ENCODE peak calls at places on chromosomes 4 and X, in five cellular contexts. D, A, U, O and C are unnamed samples.

GRCh38 chrX:66004928-66005831 is 34.7 kb downstream of the VSIG4 start:
- DNase-seq in D (no peak), A (no peak), U (no peak), O (no peak), C (no peak)

GRCh38 chrX:123267220-123267619 is 83.1 kb downstream of the GRIA3 start:
- DNase-seq in D (no peak), A (no peak), U (peak), O (no peak), C (peak)

GRCh38 chr4:163911891-163912290 is 417.4 kb downstream of the TMA16 start:
- DNase-seq in D (no peak), A (no peak), U (no peak), O (no peak), C (no peak)

GRCh38 chrX:153829549-153829798 is 870 bp downstream of the PDZD4 start:
- DNase-seq in D (no peak), A (no peak), U (no peak), O (no peak), C (no peak)

GRCh38 chr4:54661686-54662085 is 3.9 kb downstream of the KIT start:
- DNase-seq in D (no peak), A (peak), U (peak), O (no peak), C (peak)

GRCh38 chr4:17504081-17504480 is 7.8 kb downstream of the QDPR start:
- DNase-seq in D (no peak), A (no peak), U (no peak), O (no peak), C (no peak)

GRCh38 chr4:25628441-25628840 is 27.2 kb upstream of the SLC34A2 start:
- DNase-seq in D (no peak), A (no peak), U (no peak), O (no peak), C (no peak)

GRCh38 chr4:1777822-1778641 is 15.1 kb upstream of the FGFR3 start:
- DNase-seq in D (no peak), A (no peak), U (peak), O (no peak), C (no peak)

GRCh38 chr4:113760852-113761681 is 471 bp downstream of the CAMK2D start:
- DNase-seq in D (peak), A (no peak), U (peak), O (peak), C (no peak)

GRCh38 chrX:152915541-152916241 is 17.8 kb downstream of the ZNF185 start:
- DNase-seq in D (no peak), A (no peak), U (peak), O (peak), C (peak)

GRCh38 chrX:72255445-72255844 is 16.6 kb upstream of the ERCC6L start:
- DNase-seq in D (no peak), A (no peak), U (no peak), O (no peak), C (no peak)

GRCh38 chr4:174213734-174214101 is 69.7 kb downstream of the FBXO8 start:
- DNase-seq in D (no peak), A (no peak), U (no peak), O (no peak), C (no peak)

GRCh38 chr4:3237266-3237665 is 11.7 kb upstream of the MSANTD1 start:
- DNase-seq in D (no peak), A (no peak), U (no peak), O (no peak), C (no peak)

GRCh38 chr4:115489284-115489683 is 375.9 kb upstream of the NDST4 start:
- DNase-seq in D (no peak), A (no peak), U (no peak), O (peak), C (no peak)

GRCh38 chrX:118976599-118977340 is 2.4 kb downstream of the LONRF3 start:
- DNase-seq in D (peak), A (no peak), U (peak), O (peak), C (no peak)

GRCh38 chr4:26218677-26219181 is 102.1 kb upstream of the RBPJ start:
- DNase-seq in D (no peak), A (no peak), U (no peak), O (no peak), C (no peak)

GRCh38 chrX:117803463-117803862 is 313.1 kb downstream of the KLHL13 start:
- DNase-seq in D (no peak), A (no peak), U (no peak), O (no peak), C (no peak)

GRCh38 chrX:134737061-134737460 is 78.8 kb upstream of the PLAC1 start:
- DNase-seq in D (no peak), A (no peak), U (no peak), O (no peak), C (no peak)

DNA sequence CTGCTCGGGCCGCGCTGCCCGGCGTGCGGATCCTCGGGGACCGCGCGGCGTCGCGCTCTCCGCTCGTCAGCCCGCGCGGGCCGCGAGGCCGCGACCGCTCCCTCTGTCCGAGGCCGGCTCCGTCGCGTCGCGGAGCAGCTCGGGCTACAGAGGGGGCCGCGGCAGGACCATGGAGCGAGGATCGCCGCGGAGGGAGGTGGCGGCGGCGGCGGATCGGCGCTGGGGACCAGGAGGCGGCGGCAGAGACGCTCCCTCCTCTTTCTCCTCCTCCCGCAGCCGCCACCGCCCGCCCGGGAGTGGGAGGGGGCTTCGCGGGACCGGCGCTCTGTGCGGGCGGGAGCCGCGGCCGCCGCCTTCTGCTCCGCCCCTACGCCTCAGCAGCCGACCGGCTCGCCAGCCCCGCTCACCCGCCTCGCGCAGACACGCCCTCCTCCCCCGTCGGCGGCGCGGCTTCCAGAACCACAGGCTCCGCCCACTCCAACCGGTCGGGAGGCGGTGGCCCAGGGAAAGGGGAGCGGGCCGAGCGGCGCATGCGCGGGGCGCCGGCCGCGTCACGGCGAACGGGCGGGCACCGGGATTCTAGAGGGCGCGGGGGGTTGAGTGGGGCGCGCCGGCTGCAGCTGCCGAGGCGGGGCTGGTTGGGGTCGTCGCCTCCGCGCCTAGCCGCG is at the start of gene CASK:
- DNase-seq in D (peak), A (peak), U (peak), O (peak), C (peak)
- TF ChIP-seq CTCF in D (no peak), A (no peak), U (no peak), O (no peak), C (no peak)

GRCh38 chr4:105895324-105895608 is at the start of gene NPNT:
- DNase-seq in D (no peak), A (no peak), U (no peak), O (peak), C (no peak)

GRCh38 chr4:105896984-105897760 is 1.9 kb downstream of the NPNT start:
- DNase-seq in D (no peak), A (no peak), U (peak), O (no peak), C (no peak)

GRCh38 chr4:105896461-105896939 is 1.2 kb downstream of the NPNT start:
- DNase-seq in D (peak), A (no peak), U (no peak), O (peak), C (no peak)

GRCh38 chr4:105895609-105896460 is 564 bp downstream of the NPNT start:
- DNase-seq in D (peak), A (no peak), U (peak), O (peak), C (no peak)

DNA sequence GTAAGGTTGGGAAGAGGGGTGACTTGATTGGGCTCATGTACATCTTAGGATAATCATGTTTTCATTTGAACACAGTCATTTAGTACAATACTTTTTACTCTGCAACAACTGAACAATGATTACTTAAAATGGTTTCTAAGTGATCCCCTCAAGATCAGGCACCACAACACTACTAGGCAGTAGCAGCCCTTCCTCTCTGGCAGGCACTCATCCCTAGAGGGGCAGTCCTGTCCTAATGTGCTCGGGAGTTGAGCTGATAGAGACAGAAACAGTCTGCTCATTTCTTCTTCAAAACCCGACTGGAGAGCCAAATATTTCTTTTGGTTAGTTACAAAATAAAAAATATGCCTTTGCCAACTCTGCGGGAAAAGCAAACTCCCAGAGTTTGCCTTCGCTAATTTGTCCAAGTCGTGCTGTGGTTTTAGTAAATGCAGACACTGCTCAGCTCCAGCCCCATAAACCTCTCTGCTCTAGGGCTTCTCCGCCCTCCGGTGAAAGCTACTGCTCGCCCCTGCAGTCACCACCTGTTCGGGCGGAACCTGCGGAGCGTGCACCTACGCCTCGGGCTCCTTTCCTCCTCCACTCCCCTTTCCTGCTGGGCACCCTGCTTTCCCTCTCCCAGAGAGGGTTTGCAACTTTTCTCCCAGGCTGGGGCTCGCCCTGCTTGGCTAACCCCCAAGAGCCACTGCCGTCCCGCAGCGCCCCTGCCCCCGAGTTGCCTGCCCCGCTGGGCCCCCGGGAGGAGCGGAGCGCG is 524 bp upstream of the NPNT start:
- DNase-seq in D (peak), A (no peak), U (peak), O (peak), C (no peak)
- H3K4me3 ChIP-seq in D (peak), A (peak), U (peak), O (peak), C (peak)

DNA sequence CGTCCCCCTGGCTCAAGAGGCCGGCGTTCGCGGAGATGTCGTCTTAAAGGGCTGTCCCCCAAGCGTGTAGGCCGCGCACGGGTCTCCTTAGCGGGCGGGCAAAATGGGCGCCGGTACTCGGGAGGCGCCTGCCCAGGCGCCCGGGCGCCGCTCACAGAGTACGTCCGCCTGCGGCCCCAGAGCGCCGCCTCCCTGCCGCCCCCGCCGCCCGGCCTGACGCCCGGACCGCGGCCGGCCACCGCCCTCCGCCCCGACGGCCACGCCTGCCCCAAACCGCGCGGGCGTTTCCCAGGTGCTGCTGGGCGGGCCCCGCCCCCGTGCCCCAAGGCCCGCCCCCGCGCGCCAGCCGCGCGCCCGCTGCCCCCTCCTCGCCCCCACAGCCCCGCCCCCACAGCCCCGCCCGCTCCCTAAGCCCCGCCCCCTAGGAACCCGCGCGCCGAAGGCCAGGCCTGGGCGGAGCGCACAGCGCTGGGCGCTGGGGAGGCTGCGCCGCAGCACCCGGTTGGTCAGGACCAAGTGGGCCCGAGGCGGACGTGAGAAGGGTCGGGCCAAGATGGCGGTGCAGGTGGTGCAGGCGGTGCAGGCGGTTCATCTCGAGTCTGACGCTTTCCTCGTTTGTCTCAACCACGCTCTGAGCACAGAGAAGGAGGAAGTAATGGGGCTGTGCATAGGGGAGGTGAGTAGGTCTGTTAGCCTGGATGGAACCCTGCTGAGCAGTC is at the start of the genes BRCC3, CMC4 and MTCP1:
- DNase-seq in D (peak), A (no peak), U (peak), O (peak), C (no peak)
- TF ChIP-seq CTCF in D (no peak), A (no peak), U (no peak), O (no peak), C (no peak)

GRCh38 chrX:54479471-54480122 is 16.4 kb downstream of the FGD1 start:
- DNase-seq in D (no peak), A (no peak), U (no peak), O (peak), C (no peak)
- H3K4me3 ChIP-seq in D (no peak), A (no peak), U (no peak), O (no peak), C (no peak)

DNA sequence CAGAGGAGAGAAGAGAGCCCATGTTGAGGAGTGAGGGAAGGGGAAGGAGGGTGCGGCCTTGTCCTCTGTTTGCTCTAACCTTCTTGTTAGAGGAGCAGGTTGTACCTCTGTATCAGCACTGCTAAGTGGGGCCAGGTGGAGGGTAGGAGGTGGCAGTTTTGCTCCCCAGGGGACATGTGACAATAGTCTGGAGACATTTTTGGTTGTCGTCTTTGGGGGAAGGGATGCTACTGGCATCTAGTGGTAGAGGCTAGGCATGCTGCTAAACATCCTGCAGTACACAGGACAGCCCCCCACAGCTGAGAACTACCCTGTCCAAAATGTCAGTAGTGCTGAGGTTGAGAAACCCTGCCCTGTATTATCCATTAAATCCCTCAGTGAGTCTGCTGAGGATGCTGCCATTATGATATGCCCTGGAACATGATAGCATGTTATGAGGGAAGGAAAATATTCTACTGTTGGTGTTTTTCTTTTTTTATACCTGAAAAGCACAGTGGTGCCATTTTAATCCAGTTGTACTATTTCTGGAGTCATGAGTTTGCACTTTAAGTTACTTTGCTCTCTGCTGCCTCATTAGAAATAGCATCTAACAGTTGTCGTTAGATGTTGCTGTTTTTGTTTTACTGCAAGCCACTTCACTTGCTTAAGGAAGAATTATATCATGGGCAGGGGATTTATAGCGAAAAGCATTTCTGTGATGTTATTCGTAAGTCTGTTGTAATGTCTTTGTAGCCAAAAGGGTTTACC is 90.6 kb downstream of the LRP2BP start:
- DNase-seq in D (no peak), A (no peak), U (peak), O (peak), C (no peak)
- TF ChIP-seq CTCF in D (no peak), A (peak), U (peak), O (peak), C (peak)

GRCh38 chrX:108361316-108361715 is 76.9 kb downstream of the COL4A6 start:
- DNase-seq in D (no peak), A (no peak), U (no peak), O (no peak), C (no peak)

GRCh38 chrX:108359811-108360602 is 78.2 kb downstream of the COL4A6 start:
- DNase-seq in D (no peak), A (no peak), U (peak), O (no peak), C (no peak)

GRCh38 chrX:108366644-108367406 is 71.4 kb downstream of the COL4A6 start:
- DNase-seq in D (no peak), A (no peak), U (no peak), O (no peak), C (no peak)

DNA sequence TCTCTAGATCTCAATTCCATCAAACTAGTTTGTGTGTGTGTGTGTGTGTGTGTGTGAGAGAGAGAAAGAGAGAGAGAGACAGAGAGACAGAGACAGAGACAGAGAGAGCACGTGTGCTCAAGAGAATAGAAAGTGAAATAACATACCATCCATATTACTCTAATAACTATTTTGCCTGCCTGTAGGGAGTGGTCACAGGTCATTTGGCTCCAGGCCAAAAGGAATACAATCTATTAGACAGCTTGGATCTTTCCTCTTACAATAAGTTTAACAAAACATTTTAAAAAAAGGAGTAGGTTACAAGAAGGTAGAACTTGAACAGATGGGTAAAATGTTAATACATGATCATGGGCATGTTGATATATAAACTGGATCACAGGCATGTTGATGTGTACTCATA is 76.2 kb downstream of the COL4A6 start:
- DNase-seq in D (no peak), A (no peak), U (peak), O (no peak), C (no peak)
- H3K4me3 ChIP-seq in D (no peak), A (no peak), U (no peak), O (no peak), C (no peak)

GRCh38 chr4:139760558-139760957 is 94.9 kb downstream of the MGST2 start:
- DNase-seq in D (no peak), A (no peak), U (no peak), O (no peak), C (no peak)

GRCh38 chr4:139763668-139764067 is 98.0 kb downstream of the MGST2 start:
- DNase-seq in D (no peak), A (no peak), U (no peak), O (no peak), C (no peak)

GRCh38 chr4:139763205-139763604 is 97.6 kb downstream of the MGST2 start:
- DNase-seq in D (no peak), A (no peak), U (no peak), O (no peak), C (no peak)

GRCh38 chr4:139762715-139763114 is 97.1 kb downstream of the MGST2 start:
- DNase-seq in D (no peak), A (no peak), U (no peak), O (no peak), C (no peak)

DNA sequence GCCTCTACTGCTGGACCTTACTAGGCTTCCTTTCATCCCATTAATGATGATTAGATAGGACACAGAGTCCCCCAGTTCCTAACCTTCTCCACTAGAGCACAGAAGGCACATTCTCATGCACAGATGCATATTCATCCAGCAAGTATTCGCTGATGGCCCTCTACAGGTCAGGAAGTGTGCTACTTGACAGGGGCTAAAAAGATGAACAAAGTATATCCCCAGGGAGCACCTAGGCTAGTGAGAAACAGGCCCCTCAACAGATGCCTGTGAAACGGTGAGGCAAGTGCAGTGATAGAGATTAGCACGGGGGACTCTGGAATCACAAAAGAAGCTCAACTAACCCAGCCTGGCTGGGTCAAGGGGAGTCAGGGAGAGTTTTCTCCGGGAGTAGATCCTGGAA is 95.8 kb downstream of the MGST2 start:
- DNase-seq in D (no peak), A (no peak), U (peak), O (peak), C (no peak)
- TF ChIP-seq CTCF in D (no peak), A (no peak), U (peak), O (peak), C (peak)